ENCODE peak calls at places on chromosomes 1 and 21, in nine cellular contexts. One of them, this sample, is unnamed.

GRCh38 chr1:92691937-92692336 is 93.0 kb downstream of the EVI5 start:
- DNase-seq in NCI-H1092 treated with DMSO at 0.1 percent for 48 hours: no peak
- DNase-seq in stimulated activated CD8-positive, alpha-beta memory T cell treated with anti-CD3 and anti-CD28 coated beads, Interleukin-15, amount 100 ng/mL, for 1 hour: no peak
- DNase-seq in GM20000: peak; percentile 18
- DNase-seq in hepatic stellate cell: no peak
- DNase-seq in A172: no peak
- DNase-seq in activated CD4-positive, alpha-beta T cell treated with anti-CD3 and anti-CD28 coated beads for 48 hours: no peak
- DNase-seq in KG1: no peak
- DNase-seq in left colon: no peak
- DNase-seq in this sample: no peak

GRCh38 chr1:111989531-111990025 is at the start of gene KCND3:
- DNase-seq in hepatic stellate cell: peak; percentile 41
- DNase-seq in left colon: peak; percentile 24
- DNase-seq in GM20000: peak; percentile 65
- DNase-seq in stimulated activated CD8-positive, alpha-beta memory T cell treated with anti-CD3 and anti-CD28 coated beads, Interleukin-15, amount 100 ng/mL, for 1 hour: no peak
- DNase-seq in NCI-H1092 treated with DMSO at 0.1 percent for 48 hours: no peak
- DNase-seq in A172: no peak
- DNase-seq in KG1: no peak
- DNase-seq in activated CD4-positive, alpha-beta T cell treated with anti-CD3 and anti-CD28 coated beads for 48 hours: peak; percentile 17
- DNase-seq in this sample: no peak

GRCh38 chr21:35321322-35322200 is 272.5 kb upstream of the RUNX1 start:
- DNase-seq in KG1: no peak
- DNase-seq in hepatic stellate cell: no peak
- DNase-seq in GM20000: peak; percentile 7
- DNase-seq in stimulated activated CD8-positive, alpha-beta memory T cell treated with anti-CD3 and anti-CD28 coated beads, Interleukin-15, amount 100 ng/mL, for 1 hour: no peak
- DNase-seq in activated CD4-positive, alpha-beta T cell treated with anti-CD3 and anti-CD28 coated beads for 48 hours: no peak
- DNase-seq in left colon: no peak
- DNase-seq in NCI-H1092 treated with DMSO at 0.1 percent for 48 hours: peak; percentile 18
- DNase-seq in A172: no peak
- DNase-seq in this sample: no peak

GRCh38 chr21:17732306-17732705 is 86.8 kb downstream of the C21orf91 start:
- DNase-seq in left colon: no peak
- DNase-seq in NCI-H1092 treated with DMSO at 0.1 percent for 48 hours: peak; percentile 88
- DNase-seq in hepatic stellate cell: no peak
- DNase-seq in stimulated activated CD8-positive, alpha-beta memory T cell treated with anti-CD3 and anti-CD28 coated beads, Interleukin-15, amount 100 ng/mL, for 1 hour: no peak
- DNase-seq in GM20000: no peak
- DNase-seq in A172: peak; percentile 16
- DNase-seq in activated CD4-positive, alpha-beta T cell treated with anti-CD3 and anti-CD28 coated beads for 48 hours: no peak
- DNase-seq in KG1: no peak
- DNase-seq in this sample: no peak

GRCh38 chr1:66752000-66752592 is at the start of gene DYNLT5:
- DNase-seq in NCI-H1092 treated with DMSO at 0.1 percent for 48 hours: no peak
- DNase-seq in stimulated activated CD8-positive, alpha-beta memory T cell treated with anti-CD3 and anti-CD28 coated beads, Interleukin-15, amount 100 ng/mL, for 1 hour: no peak
- DNase-seq in A172: no peak
- DNase-seq in hepatic stellate cell: peak; percentile 66
- DNase-seq in GM20000: peak; percentile 38
- DNase-seq in KG1: peak; percentile 78
- DNase-seq in left colon: peak; percentile 36
- DNase-seq in activated CD4-positive, alpha-beta T cell treated with anti-CD3 and anti-CD28 coated beads for 48 hours: peak; percentile 17
- DNase-seq in this sample: peak; percentile 43

GRCh38 chr1:180533571-180533987 is 25.2 kb upstream of the OVAAL start:
- DNase-seq in hepatic stellate cell: peak; percentile 58
- DNase-seq in stimulated activated CD8-positive, alpha-beta memory T cell treated with anti-CD3 and anti-CD28 coated beads, Interleukin-15, amount 100 ng/mL, for 1 hour: peak; percentile 12
- DNase-seq in activated CD4-positive, alpha-beta T cell treated with anti-CD3 and anti-CD28 coated beads for 48 hours: peak; percentile 83
- DNase-seq in KG1: peak; percentile 16
- DNase-seq in left colon: peak; percentile 80
- DNase-seq in A172: peak; percentile 74
- DNase-seq in GM20000: peak; percentile 72
- DNase-seq in NCI-H1092 treated with DMSO at 0.1 percent for 48 hours: peak; percentile 91
- DNase-seq in this sample: peak; percentile 54

GRCh38 chr1:216904457-216904856 is 181.2 kb upstream of the ESRRG start:
- DNase-seq in KG1: no peak
- DNase-seq in GM20000: no peak
- DNase-seq in NCI-H1092 treated with DMSO at 0.1 percent for 48 hours: no peak
- DNase-seq in activated CD4-positive, alpha-beta T cell treated with anti-CD3 and anti-CD28 coated beads for 48 hours: no peak
- DNase-seq in left colon: no peak
- DNase-seq in A172: no peak
- DNase-seq in hepatic stellate cell: no peak
- DNase-seq in stimulated activated CD8-positive, alpha-beta memory T cell treated with anti-CD3 and anti-CD28 coated beads, Interleukin-15, amount 100 ng/mL, for 1 hour: no peak
- DNase-seq in this sample: no peak

GRCh38 chr21:28811860-28812259 is 180.8 kb downstream of the LTN1 start:
- DNase-seq in KG1: no peak
- DNase-seq in stimulated activated CD8-positive, alpha-beta memory T cell treated with anti-CD3 and anti-CD28 coated beads, Interleukin-15, amount 100 ng/mL, for 1 hour: no peak
- DNase-seq in GM20000: no peak
- DNase-seq in NCI-H1092 treated with DMSO at 0.1 percent for 48 hours: no peak
- DNase-seq in hepatic stellate cell: no peak
- DNase-seq in A172: no peak
- DNase-seq in left colon: no peak
- DNase-seq in activated CD4-positive, alpha-beta T cell treated with anti-CD3 and anti-CD28 coated beads for 48 hours: no peak
- DNase-seq in this sample: no peak

GRCh38 chr1:185670187-185670627 is 64.0 kb upstream of the HMCN1 start:
- DNase-seq in NCI-H1092 treated with DMSO at 0.1 percent for 48 hours: peak; percentile 56
- DNase-seq in activated CD4-positive, alpha-beta T cell treated with anti-CD3 and anti-CD28 coated beads for 48 hours: peak; percentile 51
- DNase-seq in stimulated activated CD8-positive, alpha-beta memory T cell treated with anti-CD3 and anti-CD28 coated beads, Interleukin-15, amount 100 ng/mL, for 1 hour: peak; percentile 29
- DNase-seq in hepatic stellate cell: peak; percentile 18
- DNase-seq in KG1: peak; percentile 16
- DNase-seq in GM20000: no peak
- DNase-seq in left colon: peak; percentile 54
- DNase-seq in A172: peak; percentile 50
- DNase-seq in this sample: peak; percentile 33

GRCh38 chr1:59020151-59020997 is 236.5 kb upstream of the JUN start:
- DNase-seq in left colon: peak; percentile 50
- DNase-seq in activated CD4-positive, alpha-beta T cell treated with anti-CD3 and anti-CD28 coated beads for 48 hours: peak; percentile 53
- DNase-seq in KG1: peak; percentile 41
- DNase-seq in stimulated activated CD8-positive, alpha-beta memory T cell treated with anti-CD3 and anti-CD28 coated beads, Interleukin-15, amount 100 ng/mL, for 1 hour: peak; percentile 8
- DNase-seq in GM20000: peak; percentile 73
- DNase-seq in A172: peak; percentile 78
- DNase-seq in NCI-H1092 treated with DMSO at 0.1 percent for 48 hours: no peak
- DNase-seq in hepatic stellate cell: peak; percentile 66
- DNase-seq in this sample: peak; percentile 64

GRCh38 chr1:99282536-99282935 is 18.2 kb downstream of the PLPPR4 start:
- DNase-seq in stimulated activated CD8-positive, alpha-beta memory T cell treated with anti-CD3 and anti-CD28 coated beads, Interleukin-15, amount 100 ng/mL, for 1 hour: no peak
- DNase-seq in hepatic stellate cell: no peak
- DNase-seq in activated CD4-positive, alpha-beta T cell treated with anti-CD3 and anti-CD28 coated beads for 48 hours: no peak
- DNase-seq in A172: no peak
- DNase-seq in NCI-H1092 treated with DMSO at 0.1 percent for 48 hours: no peak
- DNase-seq in GM20000: no peak
- DNase-seq in KG1: no peak
- DNase-seq in left colon: no peak
- DNase-seq in this sample: no peak

GRCh38 chr21:33541105-33541711 is 709 bp downstream of the GART start:
- DNase-seq in NCI-H1092 treated with DMSO at 0.1 percent for 48 hours: no peak
- DNase-seq in A172: peak; percentile 40
- DNase-seq in activated CD4-positive, alpha-beta T cell treated with anti-CD3 and anti-CD28 coated beads for 48 hours: peak; percentile 37
- DNase-seq in KG1: no peak
- DNase-seq in hepatic stellate cell: no peak
- DNase-seq in stimulated activated CD8-positive, alpha-beta memory T cell treated with anti-CD3 and anti-CD28 coated beads, Interleukin-15, amount 100 ng/mL, for 1 hour: no peak
- DNase-seq in left colon: peak; percentile 27
- DNase-seq in GM20000: peak; percentile 15
- DNase-seq in this sample: no peak

GRCh38 chr1:244836598-244836997 is 1.1 kb downstream of the COX20 start:
- DNase-seq in A172: no peak
- DNase-seq in GM20000: no peak
- DNase-seq in activated CD4-positive, alpha-beta T cell treated with anti-CD3 and anti-CD28 coated beads for 48 hours: no peak
- DNase-seq in hepatic stellate cell: no peak
- DNase-seq in left colon: no peak
- DNase-seq in NCI-H1092 treated with DMSO at 0.1 percent for 48 hours: no peak
- DNase-seq in stimulated activated CD8-positive, alpha-beta memory T cell treated with anti-CD3 and anti-CD28 coated beads, Interleukin-15, amount 100 ng/mL, for 1 hour: no peak
- DNase-seq in KG1: no peak
- DNase-seq in this sample: no peak

GRCh38 chr1:117579221-117579906 is 26.5 kb upstream of the TENT5C start:
- DNase-seq in KG1: no peak
- DNase-seq in activated CD4-positive, alpha-beta T cell treated with anti-CD3 and anti-CD28 coated beads for 48 hours: no peak
- DNase-seq in hepatic stellate cell: no peak
- DNase-seq in NCI-H1092 treated with DMSO at 0.1 percent for 48 hours: no peak
- DNase-seq in GM20000: no peak
- DNase-seq in stimulated activated CD8-positive, alpha-beta memory T cell treated with anti-CD3 and anti-CD28 coated beads, Interleukin-15, amount 100 ng/mL, for 1 hour: no peak
- DNase-seq in A172: no peak
- DNase-seq in left colon: no peak
- DNase-seq in this sample: no peak

GRCh38 chr1:153583976-153584375 is 18.3 kb upstream of the S100A2 start:
- DNase-seq in hepatic stellate cell: no peak
- DNase-seq in GM20000: no peak
- DNase-seq in KG1: no peak
- DNase-seq in left colon: no peak
- DNase-seq in A172: no peak
- DNase-seq in activated CD4-positive, alpha-beta T cell treated with anti-CD3 and anti-CD28 coated beads for 48 hours: no peak
- DNase-seq in NCI-H1092 treated with DMSO at 0.1 percent for 48 hours: no peak
- DNase-seq in stimulated activated CD8-positive, alpha-beta memory T cell treated with anti-CD3 and anti-CD28 coated beads, Interleukin-15, amount 100 ng/mL, for 1 hour: no peak
- DNase-seq in this sample: no peak

GRCh38 chr1:178122283-178122682 is 28.4 kb downstream of the RASAL2 start:
- DNase-seq in hepatic stellate cell: no peak
- DNase-seq in A172: no peak
- DNase-seq in stimulated activated CD8-positive, alpha-beta memory T cell treated with anti-CD3 and anti-CD28 coated beads, Interleukin-15, amount 100 ng/mL, for 1 hour: no peak
- DNase-seq in KG1: no peak
- DNase-seq in activated CD4-positive, alpha-beta T cell treated with anti-CD3 and anti-CD28 coated beads for 48 hours: no peak
- DNase-seq in left colon: no peak
- DNase-seq in GM20000: no peak
- DNase-seq in NCI-H1092 treated with DMSO at 0.1 percent for 48 hours: no peak
- DNase-seq in this sample: no peak

GRCh38 chr1:157198619-157199420 is 60.6 kb upstream of the ETV3 start:
- DNase-seq in activated CD4-positive, alpha-beta T cell treated with anti-CD3 and anti-CD28 coated beads for 48 hours: no peak
- DNase-seq in NCI-H1092 treated with DMSO at 0.1 percent for 48 hours: no peak
- DNase-seq in KG1: no peak
- DNase-seq in left colon: no peak
- DNase-seq in GM20000: no peak
- DNase-seq in stimulated activated CD8-positive, alpha-beta memory T cell treated with anti-CD3 and anti-CD28 coated beads, Interleukin-15, amount 100 ng/mL, for 1 hour: no peak
- DNase-seq in hepatic stellate cell: no peak
- DNase-seq in A172: no peak
- DNase-seq in this sample: no peak

GRCh38 chr1:87243573-87243972 is 85.1 kb upstream of the LMO4 start:
- DNase-seq in activated CD4-positive, alpha-beta T cell treated with anti-CD3 and anti-CD28 coated beads for 48 hours: no peak
- DNase-seq in NCI-H1092 treated with DMSO at 0.1 percent for 48 hours: no peak
- DNase-seq in hepatic stellate cell: no peak
- DNase-seq in KG1: no peak
- DNase-seq in stimulated activated CD8-positive, alpha-beta memory T cell treated with anti-CD3 and anti-CD28 coated beads, Interleukin-15, amount 100 ng/mL, for 1 hour: no peak
- DNase-seq in left colon: no peak
- DNase-seq in A172: no peak
- DNase-seq in GM20000: no peak
- DNase-seq in this sample: no peak

GRCh38 chr21:45926281-45926680 is 55.3 kb upstream of the COL6A1 start:
- DNase-seq in NCI-H1092 treated with DMSO at 0.1 percent for 48 hours: no peak
- DNase-seq in activated CD4-positive, alpha-beta T cell treated with anti-CD3 and anti-CD28 coated beads for 48 hours: no peak
- DNase-seq in stimulated activated CD8-positive, alpha-beta memory T cell treated with anti-CD3 and anti-CD28 coated beads, Interleukin-15, amount 100 ng/mL, for 1 hour: no peak
- DNase-seq in A172: no peak
- DNase-seq in GM20000: no peak
- DNase-seq in left colon: no peak
- DNase-seq in KG1: no peak
- DNase-seq in hepatic stellate cell: no peak
- DNase-seq in this sample: no peak

GRCh38 chr21:43188712-43189151 is 19.9 kb downstream of the CRYAA start:
- DNase-seq in NCI-H1092 treated with DMSO at 0.1 percent for 48 hours: peak; percentile 78
- DNase-seq in KG1: no peak
- DNase-seq in GM20000: no peak
- DNase-seq in stimulated activated CD8-positive, alpha-beta memory T cell treated with anti-CD3 and anti-CD28 coated beads, Interleukin-15, amount 100 ng/mL, for 1 hour: no peak
- DNase-seq in left colon: no peak
- DNase-seq in A172: no peak
- DNase-seq in activated CD4-positive, alpha-beta T cell treated with anti-CD3 and anti-CD28 coated beads for 48 hours: no peak
- DNase-seq in hepatic stellate cell: no peak
- DNase-seq in this sample: peak; percentile 45

GRCh38 chr1:157566484-157567300 is 14.4 kb upstream of the FCRL5 start:
- DNase-seq in activated CD4-positive, alpha-beta T cell treated with anti-CD3 and anti-CD28 coated beads for 48 hours: no peak
- DNase-seq in hepatic stellate cell: no peak
- DNase-seq in left colon: no peak
- DNase-seq in KG1: peak; percentile 15
- DNase-seq in NCI-H1092 treated with DMSO at 0.1 percent for 48 hours: no peak
- DNase-seq in GM20000: peak; percentile 6
- DNase-seq in stimulated activated CD8-positive, alpha-beta memory T cell treated with anti-CD3 and anti-CD28 coated beads, Interleukin-15, amount 100 ng/mL, for 1 hour: no peak
- DNase-seq in A172: no peak
- DNase-seq in this sample: no peak

GRCh38 chr1:45833361-45833760 is 29.9 kb downstream of the MAST2 start:
- DNase-seq in KG1: no peak
- DNase-seq in left colon: no peak
- DNase-seq in hepatic stellate cell: no peak
- DNase-seq in GM20000: no peak
- DNase-seq in stimulated activated CD8-positive, alpha-beta memory T cell treated with anti-CD3 and anti-CD28 coated beads, Interleukin-15, amount 100 ng/mL, for 1 hour: no peak
- DNase-seq in NCI-H1092 treated with DMSO at 0.1 percent for 48 hours: no peak
- DNase-seq in A172: no peak
- DNase-seq in activated CD4-positive, alpha-beta T cell treated with anti-CD3 and anti-CD28 coated beads for 48 hours: no peak
- DNase-seq in this sample: no peak

GRCh38 chr1:235157150-235157549 is 3.9 kb downstream of the RBM34 start:
- DNase-seq in NCI-H1092 treated with DMSO at 0.1 percent for 48 hours: no peak
- DNase-seq in A172: no peak
- DNase-seq in KG1: no peak
- DNase-seq in stimulated activated CD8-positive, alpha-beta memory T cell treated with anti-CD3 and anti-CD28 coated beads, Interleukin-15, amount 100 ng/mL, for 1 hour: no peak
- DNase-seq in GM20000: no peak
- DNase-seq in hepatic stellate cell: no peak
- DNase-seq in activated CD4-positive, alpha-beta T cell treated with anti-CD3 and anti-CD28 coated beads for 48 hours: no peak
- DNase-seq in left colon: no peak
- DNase-seq in this sample: no peak

GRCh38 chr1:84247425-84248220 is 53.9 kb upstream of the SAMD13 start:
- DNase-seq in KG1: no peak
- DNase-seq in NCI-H1092 treated with DMSO at 0.1 percent for 48 hours: no peak
- DNase-seq in hepatic stellate cell: peak; percentile 20
- DNase-seq in A172: peak; percentile 72
- DNase-seq in GM20000: no peak
- DNase-seq in left colon: no peak
- DNase-seq in stimulated activated CD8-positive, alpha-beta memory T cell treated with anti-CD3 and anti-CD28 coated beads, Interleukin-15, amount 100 ng/mL, for 1 hour: no peak
- DNase-seq in activated CD4-positive, alpha-beta T cell treated with anti-CD3 and anti-CD28 coated beads for 48 hours: no peak
- DNase-seq in this sample: no peak

GRCh38 chr1:198726455-198726854 is 87.6 kb downstream of the PTPRC start:
- DNase-seq in NCI-H1092 treated with DMSO at 0.1 percent for 48 hours: no peak
- DNase-seq in left colon: no peak
- DNase-seq in activated CD4-positive, alpha-beta T cell treated with anti-CD3 and anti-CD28 coated beads for 48 hours: no peak
- DNase-seq in A172: no peak
- DNase-seq in hepatic stellate cell: peak; percentile 7
- DNase-seq in stimulated activated CD8-positive, alpha-beta memory T cell treated with anti-CD3 and anti-CD28 coated beads, Interleukin-15, amount 100 ng/mL, for 1 hour: no peak
- DNase-seq in GM20000: no peak
- DNase-seq in KG1: no peak
- DNase-seq in this sample: no peak

GRCh38 chr1:89681045-89681729 is 48.3 kb downstream of the LRRC8C start:
- DNase-seq in A172: no peak
- DNase-seq in activated CD4-positive, alpha-beta T cell treated with anti-CD3 and anti-CD28 coated beads for 48 hours: no peak
- DNase-seq in NCI-H1092 treated with DMSO at 0.1 percent for 48 hours: no peak
- DNase-seq in GM20000: peak; percentile 41
- DNase-seq in left colon: no peak
- DNase-seq in hepatic stellate cell: no peak
- DNase-seq in KG1: no peak
- DNase-seq in stimulated activated CD8-positive, alpha-beta memory T cell treated with anti-CD3 and anti-CD28 coated beads, Interleukin-15, amount 100 ng/mL, for 1 hour: no peak
- DNase-seq in this sample: no peak

GRCh38 chr1:234598974-234599616 is 10.9 kb downstream of the IRF2BP2 start:
- DNase-seq in stimulated activated CD8-positive, alpha-beta memory T cell treated with anti-CD3 and anti-CD28 coated beads, Interleukin-15, amount 100 ng/mL, for 1 hour: no peak
- DNase-seq in A172: no peak
- DNase-seq in activated CD4-positive, alpha-beta T cell treated with anti-CD3 and anti-CD28 coated beads for 48 hours: no peak
- DNase-seq in hepatic stellate cell: no peak
- DNase-seq in GM20000: no peak
- DNase-seq in left colon: peak; percentile 58
- DNase-seq in NCI-H1092 treated with DMSO at 0.1 percent for 48 hours: no peak
- DNase-seq in KG1: no peak
- DNase-seq in this sample: no peak

GRCh38 chr1:34470406-34470805 is 284.4 kb upstream of the GJB5 start:
- DNase-seq in activated CD4-positive, alpha-beta T cell treated with anti-CD3 and anti-CD28 coated beads for 48 hours: no peak
- DNase-seq in GM20000: no peak
- DNase-seq in hepatic stellate cell: no peak
- DNase-seq in left colon: no peak
- DNase-seq in KG1: no peak
- DNase-seq in stimulated activated CD8-positive, alpha-beta memory T cell treated with anti-CD3 and anti-CD28 coated beads, Interleukin-15, amount 100 ng/mL, for 1 hour: no peak
- DNase-seq in NCI-H1092 treated with DMSO at 0.1 percent for 48 hours: no peak
- DNase-seq in A172: no peak
- DNase-seq in this sample: no peak

GRCh38 chr21:18812308-18812707 is 408.7 kb upstream of the TMPRSS15 start:
- DNase-seq in KG1: no peak
- DNase-seq in NCI-H1092 treated with DMSO at 0.1 percent for 48 hours: no peak
- DNase-seq in activated CD4-positive, alpha-beta T cell treated with anti-CD3 and anti-CD28 coated beads for 48 hours: no peak
- DNase-seq in stimulated activated CD8-positive, alpha-beta memory T cell treated with anti-CD3 and anti-CD28 coated beads, Interleukin-15, amount 100 ng/mL, for 1 hour: no peak
- DNase-seq in GM20000: no peak
- DNase-seq in A172: no peak
- DNase-seq in left colon: no peak
- DNase-seq in hepatic stellate cell: no peak
- DNase-seq in this sample: no peak

GRCh38 chr1:67773462-67773861 is 59.8 kb downstream of the GNG12 start:
- DNase-seq in KG1: no peak
- DNase-seq in activated CD4-positive, alpha-beta T cell treated with anti-CD3 and anti-CD28 coated beads for 48 hours: no peak
- DNase-seq in A172: no peak
- DNase-seq in NCI-H1092 treated with DMSO at 0.1 percent for 48 hours: no peak
- DNase-seq in GM20000: no peak
- DNase-seq in left colon: no peak
- DNase-seq in hepatic stellate cell: no peak
- DNase-seq in stimulated activated CD8-positive, alpha-beta memory T cell treated with anti-CD3 and anti-CD28 coated beads, Interleukin-15, amount 100 ng/mL, for 1 hour: no peak
- DNase-seq in this sample: no peak

GRCh38 chr1:4006676-4007374 is 106.8 kb upstream of the C1orf174 start:
- DNase-seq in left colon: no peak
- DNase-seq in A172: no peak
- DNase-seq in GM20000: no peak
- DNase-seq in NCI-H1092 treated with DMSO at 0.1 percent for 48 hours: no peak
- DNase-seq in stimulated activated CD8-positive, alpha-beta memory T cell treated with anti-CD3 and anti-CD28 coated beads, Interleukin-15, amount 100 ng/mL, for 1 hour: no peak
- DNase-seq in activated CD4-positive, alpha-beta T cell treated with anti-CD3 and anti-CD28 coated beads for 48 hours: no peak
- DNase-seq in hepatic stellate cell: no peak
- DNase-seq in KG1: no peak
- DNase-seq in this sample: no peak